ENCODE peak calls at places on chromosomes 7 and 10, in four cellular contexts. H, X, N and M are unnamed samples.

GRCh38 chr10:33334170-33334838 is at the start of gene NRP1:
- DNase-seq in H (peak), X (no peak), N (peak), M (peak)

GRCh38 chr10:94397549-94398370 is 4.6 kb upstream of the TBC1D12 start:
- DNase-seq in H (no peak), X (peak), N (no peak), M (no peak)

GRCh38 chr7:140643416-140643815 is 2.8 kb upstream of the DENND2A start:
- DNase-seq in H (no peak), X (no peak), N (no peak), M (no peak)

GRCh38 chr10:34637419-34637911 is 177.6 kb downstream of the PARD3 start:
- DNase-seq in H (peak), X (no peak), N (peak), M (peak)

GRCh38 chr10:106147050-106147449 is 1017.5 kb downstream of the SORCS1 start:
- DNase-seq in H (no peak), X (no peak), N (no peak), M (no peak)

GRCh38 chr10:69014171-69014570 is 25.6 kb downstream of the KIFBP start:
- DNase-seq in H (peak), X (no peak), N (no peak), M (no peak)

GRCh38 chr10:86256690-86257315 is 109.8 kb downstream of the GRID1 start:
- DNase-seq in H (no peak), X (no peak), N (no peak), M (no peak)

GRCh38 chr10:123117644-123118409 is 17.9 kb upstream of the HMX3 start:
- DNase-seq in H (no peak), X (no peak), N (no peak), M (no peak)

GRCh38 chr7:32476816-32477648 is 13.1 kb downstream of the LSM5 start:
- DNase-seq in H (peak), X (no peak), N (no peak), M (no peak)

GRCh38 chr10:120824864-120825263 is 26.3 kb upstream of the WDR11 start:
- DNase-seq in H (peak), X (no peak), N (no peak), M (peak)

GRCh38 chr10:67924136-67924535 is 39.7 kb downstream of the SIRT1 start:
- DNase-seq in H (no peak), X (no peak), N (no peak), M (no peak)

GRCh38 chr10:72084094-72084459 is 4.3 kb downstream of the SPOCK2 start:
- DNase-seq in H (no peak), X (no peak), N (no peak), M (no peak)

GRCh38 chr7:2497500-2498336 is 21.5 kb upstream of the GRIFIN start:
- DNase-seq in H (no peak), X (no peak), N (no peak), M (no peak)

GRCh38 chr10:6678211-6678803 is 98.2 kb upstream of the PRKCQ start:
- DNase-seq in H (peak), X (peak), N (peak), M (peak)

GRCh38 chr10:35685402-35685801 is 43.3 kb upstream of the FZD8 start:
- DNase-seq in H (no peak), X (no peak), N (no peak), M (no peak)

GRCh38 chr10:11156480-11156879 is 138.8 kb downstream of the CELF2 start:
- DNase-seq in H (no peak), X (no peak), N (no peak), M (no peak)

GRCh38 chr7:94654764-94655561 is 970 bp downstream of the SGCE start:
- DNase-seq in H (peak), X (no peak), N (peak), M (no peak)

GRCh38 chr7:27121656-27122055 is 8.9 kb downstream of the HOXA4 start:
- DNase-seq in H (no peak), X (no peak), N (no peak), M (no peak)

GRCh38 chr7:136652635-136653370 is 215.6 kb upstream of the CHRM2 start:
- DNase-seq in H (no peak), X (peak), N (no peak), M (no peak)

GRCh38 chr7:145490356-145490755 is 626.2 kb upstream of the CNTNAP2 start:
- DNase-seq in H (no peak), X (no peak), N (no peak), M (no peak)

GRCh38 chr7:144656960-144657359 is 178.9 kb downstream of the TPK1 start:
- DNase-seq in H (no peak), X (peak), N (no peak), M (no peak)

GRCh38 chr10:4953405-4953804 is 9.8 kb upstream of the AKR1C1 start:
- DNase-seq in H (no peak), X (no peak), N (no peak), M (no peak)

GRCh38 chr10:72241853-72242252 is 25.8 kb upstream of the ASCC1 start:
- DNase-seq in H (no peak), X (no peak), N (no peak), M (no peak)

GRCh38 chr7:143416565-143417149 is 8.0 kb upstream of the EPHA1 start:
- DNase-seq in H (peak), X (no peak), N (no peak), M (peak)

GRCh38 chr7:7112868-7113267 is 69.5 kb upstream of the C1GALT1 start:
- DNase-seq in H (no peak), X (no peak), N (no peak), M (no peak)

GRCh38 chr7:155598810-155599210 is 45.7 kb upstream of the RBM33 start:
- DNase-seq in H (peak), X (peak), N (peak), M (peak)

GRCh38 chr10:15188629-15189028 is 20.1 kb upstream of the NMT2 start:
- DNase-seq in H (no peak), X (no peak), N (no peak), M (no peak)

GRCh38 chr7:144853542-144853941 is 17.7 kb upstream of the TPK1 start:
- DNase-seq in H (no peak), X (no peak), N (no peak), M (no peak)

GRCh38 chr10:28284126-28284525 is 18.7 kb downstream of the MPP7 start:
- DNase-seq in H (no peak), X (no peak), N (no peak), M (no peak)

GRCh38 chr10:43214071-43214955 is 52.6 kb downstream of the RASGEF1A start:
- DNase-seq in H (no peak), X (peak), N (no peak), M (no peak)

GRCh38 chr7:139936760-139937310 is 107.8 kb downstream of the TBXAS1 start:
- DNase-seq in H (peak), X (no peak), N (peak), M (no peak)

GRCh38 chr7:2151235-2151634 is 81.5 kb downstream of the MAD1L1 start:
- DNase-seq in H (no peak), X (no peak), N (no peak), M (no peak)

GRCh38 chr10:101258179-101258885 is 29.1 kb upstream of the LBX1 start:
- DNase-seq in H (no peak), X (no peak), N (no peak), M (peak)

GRCh38 chr7:153188630-153189029 is 429.1 kb downstream of the ACTR3B start:
- DNase-seq in H (no peak), X (no peak), N (no peak), M (no peak)

GRCh38 chr7:120464104-120464503 is 191.1 kb downstream of the KCND2 start:
- DNase-seq in H (no peak), X (no peak), N (no peak), M (no peak)

GRCh38 chr7:118306771-118307170 is 82.3 kb downstream of the ANKRD7 start:
- DNase-seq in H (no peak), X (peak), N (no peak), M (no peak)

GRCh38 chr10:77104459-77104980 is 533.1 kb downstream of the KCNMA1 start:
- DNase-seq in H (peak), X (no peak), N (peak), M (no peak)

GRCh38 chr10:132671171-132672154 is 114.5 kb downstream of the NKX6-2 start:
- DNase-seq in H (no peak), X (no peak), N (no peak), M (no peak)

GRCh38 chr7:123583821-123584220 is 17.8 kb upstream of the ASB15 start:
- DNase-seq in H (no peak), X (no peak), N (no peak), M (no peak)

GRCh38 chr7:123580406-123581161 is 21.0 kb upstream of the ASB15 start:
- DNase-seq in H (peak), X (no peak), N (peak), M (peak)

DNA sequence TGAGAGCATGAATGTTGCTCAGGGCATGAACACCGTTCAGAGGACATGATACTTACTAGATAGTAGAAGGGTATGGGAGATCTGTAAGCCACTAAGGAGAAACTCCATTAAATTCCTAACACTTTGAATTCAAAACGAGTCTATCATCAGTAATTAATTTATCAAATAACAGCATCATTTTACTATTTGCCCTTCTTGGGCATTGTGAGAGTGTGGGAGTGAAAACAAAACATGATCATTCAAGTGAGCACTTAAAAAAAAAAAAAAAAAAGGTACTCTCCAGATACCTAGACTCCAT is 20.5 kb upstream of the ASB15 start:
- DNase-seq in H (no peak), X (no peak), N (no peak), M (no peak)
- TF ChIP-seq CTCF in H (no peak), X (no peak), N (no peak), M (no peak)

GRCh38 chr10:73414230-73414981 is 548 bp upstream of the ANXA7 start:
- DNase-seq in H (no peak), X (no peak), N (no peak), M (no peak)
- TF ChIP-seq CTCF in H (no peak), X (no peak), N (no peak), M (no peak)

GRCh38 chr10:79128241-79128922 is 59.6 kb downstream of the ZMIZ1 start:
- DNase-seq in H (peak), X (no peak), N (no peak), M (no peak)

GRCh38 chr10:79128923-79129305 is 60.1 kb downstream of the ZMIZ1 start:
- DNase-seq in H (peak), X (no peak), N (no peak), M (no peak)

GRCh38 chr10:79130255-79130654 is 61.5 kb downstream of the ZMIZ1 start:
- DNase-seq in H (no peak), X (no peak), N (no peak), M (no peak)

GRCh38 chr10:79130846-79131245 is 62.1 kb downstream of the ZMIZ1 start:
- DNase-seq in H (no peak), X (no peak), N (no peak), M (no peak)

DNA sequence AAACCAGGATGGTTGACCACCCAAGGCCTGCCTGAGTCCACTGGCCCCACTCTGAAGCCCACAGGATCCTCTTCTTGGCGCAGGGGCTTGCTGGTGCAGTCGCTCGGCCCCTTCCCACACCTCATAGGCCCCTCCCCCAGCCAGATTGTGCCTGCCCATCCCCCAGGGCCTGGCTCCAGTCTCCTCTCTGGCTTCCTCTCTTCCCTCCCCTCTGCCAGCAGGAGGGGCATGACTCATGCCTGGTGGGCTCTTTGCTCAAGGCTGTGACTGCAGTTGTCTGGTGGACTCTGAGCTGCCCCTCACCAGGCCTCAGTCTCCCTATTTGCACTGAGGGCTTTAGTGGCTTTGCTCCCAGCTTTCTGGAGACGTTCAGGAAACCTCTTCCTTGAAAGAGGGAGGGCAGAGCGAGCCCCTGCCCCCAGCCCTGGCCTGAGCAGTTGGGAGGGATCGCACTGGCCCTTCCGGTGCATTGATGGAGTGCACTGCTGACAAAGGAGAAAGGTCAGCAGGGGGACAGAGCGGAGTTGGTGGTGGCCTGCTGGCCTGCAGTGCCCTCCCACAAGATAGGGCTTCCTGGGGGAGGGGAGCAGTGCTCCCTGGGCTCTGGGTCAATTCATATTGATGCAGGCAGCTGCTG is 60.7 kb downstream of the ZMIZ1 start:
- DNase-seq in H (peak), X (no peak), N (no peak), M (no peak)
- TF ChIP-seq CTCF in H (no peak), X (peak), N (no peak), M (no peak)

GRCh38 chr10:110535958-110536891 is 31.3 kb upstream of the SMC3 start:
- DNase-seq in H (peak), X (no peak), N (peak), M (peak)
- TF ChIP-seq CTCF in H (peak), X (peak), N (peak), M (peak)

DNA sequence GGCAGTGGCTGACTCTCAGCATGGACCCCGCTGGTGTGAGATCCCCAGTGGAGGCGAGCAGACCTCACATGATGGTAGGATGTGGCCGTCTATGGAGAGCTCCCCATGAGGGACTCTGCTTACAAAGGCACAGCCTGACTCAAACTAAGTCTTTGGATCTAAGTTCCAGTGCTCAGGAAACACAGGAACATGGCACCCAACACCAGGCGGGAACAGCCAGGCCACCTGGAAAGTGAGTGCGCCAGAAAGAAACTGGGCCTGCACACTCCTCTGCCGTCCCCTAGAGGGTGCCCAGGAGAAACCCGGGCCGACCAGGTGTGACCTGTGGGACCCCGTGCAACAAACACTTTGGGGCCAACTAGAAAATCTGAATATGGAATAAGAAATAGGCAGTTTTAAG is 10.0 kb downstream of the PITRM1 start:
- DNase-seq in H (no peak), X (no peak), N (no peak), M (no peak)
- TF ChIP-seq CTCF in H (no peak), X (peak), N (no peak), M (no peak)

GRCh38 chr10:125742465-125742864 is 23.0 kb downstream of the EDRF1 start:
- DNase-seq in H (peak), X (no peak), N (no peak), M (no peak)
- TF ChIP-seq CTCF in H (no peak), X (peak), N (no peak), M (no peak)

DNA sequence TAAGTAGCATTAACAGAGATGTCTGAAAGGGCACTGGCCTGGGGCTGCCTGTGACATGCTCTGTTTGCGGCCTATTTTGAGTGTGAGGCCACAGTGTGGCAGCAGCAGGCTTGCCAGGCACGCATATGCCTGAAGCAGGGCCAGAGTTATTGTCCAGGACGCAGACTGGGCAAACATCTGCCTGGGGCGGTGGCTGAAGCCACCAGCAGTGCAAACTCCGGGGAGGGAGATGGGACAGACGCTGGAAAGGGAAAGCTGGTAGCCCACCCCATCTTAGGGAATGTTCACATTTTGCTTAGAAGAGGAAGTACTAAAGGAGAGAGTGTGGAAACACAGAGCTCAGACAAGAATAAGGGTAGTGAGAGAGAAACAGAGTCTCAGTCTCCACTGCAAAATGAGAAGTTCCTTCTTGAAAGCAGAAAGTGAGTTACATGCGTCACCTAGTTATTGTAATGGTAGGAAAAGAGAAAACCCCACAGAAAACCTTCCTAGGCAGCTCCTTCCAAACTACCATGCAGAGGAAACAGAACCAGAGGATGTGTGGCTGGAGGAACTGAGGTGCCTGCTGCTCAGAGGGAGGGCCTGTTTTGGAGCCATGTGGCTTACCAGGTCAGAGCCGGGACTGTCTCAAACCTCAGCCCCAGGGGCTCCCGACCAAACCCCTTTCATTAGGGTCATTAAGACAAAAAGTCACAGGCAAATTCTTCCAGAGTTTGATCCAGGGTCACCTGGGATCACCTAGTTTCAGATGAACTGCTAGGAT is 14.5 kb downstream of the AKR1B1 start:
- DNase-seq in H (no peak), X (no peak), N (peak), M (no peak)
- TF ChIP-seq CTCF in H (no peak), X (no peak), N (peak), M (peak)

GRCh38 chr7:68676789-68677535 is 921.3 kb upstream of the AUTS2 start:
- DNase-seq in H (no peak), X (no peak), N (no peak), M (no peak)

GRCh38 chr7:68679456-68680234 is 918.6 kb upstream of the AUTS2 start:
- DNase-seq in H (no peak), X (no peak), N (peak), M (no peak)

GRCh38 chr7:68680235-68680872 is 917.9 kb upstream of the AUTS2 start:
- DNase-seq in H (no peak), X (no peak), N (no peak), M (no peak)

DNA sequence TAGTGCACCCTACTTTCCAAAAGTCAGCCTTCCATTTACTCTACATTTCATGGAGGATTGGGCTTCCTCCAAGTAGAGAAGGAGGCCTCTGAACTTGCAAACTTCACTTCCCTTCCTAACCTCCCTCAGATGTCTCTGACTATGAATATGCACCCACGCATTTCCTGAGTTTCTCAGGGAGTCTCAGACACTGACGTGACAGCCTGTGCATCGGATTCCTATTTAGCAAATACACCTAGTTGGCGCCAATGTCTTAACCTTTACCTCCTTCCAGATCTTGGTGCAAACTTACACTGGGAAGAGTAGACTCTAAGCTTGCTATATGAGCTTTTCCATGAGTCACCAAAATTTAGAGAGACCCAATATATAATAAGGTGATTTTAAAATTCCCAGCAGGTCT is 920.1 kb upstream of the AUTS2 start:
- DNase-seq in H (no peak), X (no peak), N (no peak), M (no peak)
- TF ChIP-seq CTCF in H (no peak), X (no peak), N (no peak), M (no peak)

DNA sequence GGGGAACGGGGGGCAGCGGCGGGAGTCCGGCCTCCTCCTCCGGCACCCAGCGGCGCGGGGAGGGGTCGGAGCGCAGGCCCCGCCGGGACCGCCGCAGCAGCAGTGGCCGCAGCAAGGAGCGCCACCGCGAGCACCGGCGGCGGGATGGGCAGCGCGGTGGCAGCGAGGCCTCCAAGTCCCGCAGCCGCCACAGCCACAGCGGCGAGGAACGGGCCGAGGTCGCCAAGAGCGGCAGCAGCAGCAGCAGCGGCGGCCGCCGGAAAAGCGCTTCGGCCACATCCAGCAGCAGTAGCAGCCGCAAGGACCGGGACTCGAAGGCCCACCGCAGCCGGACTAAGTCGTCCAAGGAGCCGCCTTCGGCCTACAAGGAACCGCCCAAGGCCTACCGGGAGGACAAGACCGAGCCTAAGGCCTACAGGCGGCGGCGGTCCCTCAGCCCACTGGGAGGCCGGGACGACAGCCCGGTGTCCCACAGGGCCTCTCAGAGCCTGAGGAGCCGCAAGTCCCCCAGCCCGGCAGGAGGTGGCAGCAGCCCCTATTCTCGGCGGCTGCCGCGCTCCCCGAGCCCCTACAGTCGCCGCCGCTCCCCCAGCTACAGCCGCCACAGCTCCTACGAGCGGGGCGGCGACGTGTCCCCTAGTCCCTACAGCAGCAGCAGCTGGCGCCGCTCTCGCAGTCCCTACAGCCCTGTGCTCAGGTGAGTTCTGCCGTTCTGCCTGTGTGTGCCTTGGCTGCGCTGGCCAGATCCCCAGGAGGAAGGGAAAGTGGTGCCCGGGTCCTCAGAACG is 1.3 kb downstream of the CDK13 start:
- DNase-seq in H (peak), X (no peak), N (peak), M (peak)
- TF ChIP-seq CTCF in H (peak), X (peak), N (peak), M (peak)